ENCODE peak calls at places on chromosomes 16 and 17, in eight cellular contexts. A is tibial nerve, P is uterus, O is HCT116, C is H54, H is heart left ventricle, F is H1, M is stomach. Q is an unnamed sample.

GRCh38 chr16:56606688-56607618 is 1.4 kb upstream of the MT2A start:
- DNase-seq in M (peak; percentile 62), C (peak; percentile 80), A (peak; percentile 82), F (no peak), H (peak; percentile 76), O (peak; percentile 75), P (peak; percentile 80), Q (no peak)

GRCh38 chr17:43967251-43967875 is 13.6 kb upstream of the PYY start:
- DNase-seq in H (no peak), F (no peak), M (no peak), P (no peak), O (no peak), C (no peak), A (no peak), Q (no peak)

GRCh38 chr17:19004601-19005441 is at the start of gene FAM83G:
- DNase-seq in M (peak; percentile 89), F (peak; percentile 85), C (peak; percentile 91), P (peak; percentile 77), A (peak; percentile 46), O (peak; percentile 51), H (peak; percentile 78), Q (peak; percentile 87)

GRCh38 chr17:7391307-7391706 is 3.0 kb downstream of the PLSCR3 start:
- DNase-seq in H (no peak), O (no peak), C (no peak), F (no peak), P (no peak), A (no peak), M (no peak), Q (no peak)

GRCh38 chr17:62718420-62718819 is 89.7 kb downstream of the MARCHF10 start:
- DNase-seq in P (no peak), H (no peak), M (no peak), C (no peak), A (no peak), O (no peak), F (no peak), Q (no peak)

GRCh38 chr16:23940111-23940510 is 104.3 kb downstream of the PRKCB start:
- DNase-seq in O (no peak), M (no peak), P (no peak), H (no peak), F (no peak), A (no peak), C (no peak), Q (no peak)

GRCh38 chr17:74332763-74333220 is 6.8 kb downstream of the KIF19 start:
- DNase-seq in O (no peak), M (no peak), F (no peak), A (no peak), H (no peak), P (no peak), C (no peak), Q (no peak)

GRCh38 chr17:79942591-79943353 is 92.9 kb downstream of the TBC1D16 start:
- DNase-seq in H (peak; percentile 62), C (peak; percentile 60), M (no peak), P (peak; percentile 55), O (no peak), A (no peak), F (no peak), Q (no peak)

GRCh38 chr17:46783031-46783593 is 35.4 kb downstream of the WNT3 start:
- DNase-seq in A (no peak), C (no peak), M (peak; percentile 76), H (no peak), F (no peak), P (no peak), O (no peak), Q (no peak)

GRCh38 chr17:69460963-69461922 is 46.7 kb downstream of the MAP2K6 start:
- DNase-seq in A (no peak), O (no peak), P (peak; percentile 30), H (no peak), F (no peak), M (no peak), C (no peak), Q (no peak)

GRCh38 chr16:1069154-1069553 is 3.4 kb upstream of the SSTR5 start:
- DNase-seq in O (no peak), F (no peak), A (no peak), C (no peak), M (no peak), H (no peak), P (no peak), Q (no peak)

GRCh38 chr17:75832652-75833400 is 11.4 kb downstream of the UNC13D start:
- DNase-seq in H (no peak), P (no peak), C (no peak), O (no peak), F (peak; percentile 81), A (no peak), M (no peak), Q (no peak)

GRCh38 chr17:74380959-74381808 is 13.9 kb downstream of the GPR142 start:
- DNase-seq in P (no peak), M (no peak), O (no peak), H (peak; percentile 7), A (no peak), F (no peak), C (no peak), Q (no peak)

GRCh38 chr16:58733671-58734458 is at the start of gene GOT2:
- DNase-seq in A (peak; percentile 61), F (peak; percentile 93), P (peak; percentile 82), O (peak; percentile 73), H (peak; percentile 92), M (peak; percentile 83), C (peak; percentile 90), Q (peak; percentile 73)
- TF ChIP-seq POLR2A in A (no peak), F (peak; percentile 81), P (peak; percentile 37), O (peak; percentile 70), H (no peak), M (no peak), C (peak; percentile 78), Q (peak; percentile 77)

GRCh38 chr16:81650982-81651562 is 128.0 kb upstream of the PLCG2 start:
- DNase-seq in H (peak; percentile 81), M (peak; percentile 50), P (peak; percentile 79), F (peak; percentile 71), A (peak; percentile 61), C (no peak), O (no peak), Q (no peak)
- TF ChIP-seq POLR2A in H (no peak), M (no peak), P (peak; percentile 54), F (no peak), A (peak; percentile 49), C (no peak), O (no peak), Q (no peak)

GRCh38 chr16:89828199-89828869 is at the start of gene SPIRE2:
- DNase-seq in P (peak; percentile 70), C (peak; percentile 65), O (no peak), F (peak; percentile 88), M (peak; percentile 75), A (peak; percentile 38), H (peak; percentile 85), Q (peak; percentile 62)
- TF ChIP-seq POLR2A in P (peak; percentile 15), C (peak; percentile 68), O (peak; percentile 44), F (no peak), M (no peak), A (no peak), H (no peak), Q (no peak)

GRCh38 chr16:50684823-50685455 is 3.8 kb upstream of the SNX20 start:
- DNase-seq in M (no peak), P (no peak), F (no peak), H (no peak), C (no peak), A (no peak), O (no peak), Q (no peak)
- TF ChIP-seq POLR2A in M (no peak), P (no peak), F (no peak), H (no peak), C (no peak), A (no peak), O (no peak), Q (peak; percentile 18)

GRCh38 chr17:51120739-51121619 is at the start of gene SPAG9:
- DNase-seq in H (peak; percentile 98), C (peak; percentile 98), M (peak; percentile 95), P (peak; percentile 94), O (peak; percentile 95), F (peak; percentile 92), A (peak; percentile 94), Q (peak; percentile 85)

GRCh38 chr17:51119415-51120356 is 982 bp downstream of the SPAG9 start:
- DNase-seq in M (peak; percentile 44), P (peak; percentile 46), F (peak; percentile 71), H (peak; percentile 77), A (peak; percentile 32), C (peak; percentile 55), O (peak; percentile 38), Q (no peak)

GRCh38 chr17:51120357-51120738 is 320 bp downstream of the SPAG9 start:
- DNase-seq in C (peak; percentile 47), M (peak; percentile 59), P (no peak), A (peak; percentile 25), F (no peak), O (no peak), H (no peak), Q (peak; percentile 52)

GRCh38 chr17:51124641-51125503 is 4.2 kb upstream of the SPAG9 start:
- DNase-seq in F (no peak), M (no peak), A (no peak), C (no peak), P (no peak), H (no peak), O (no peak), Q (no peak)

GRCh38 chr17:51121620-51122472 is 1.2 kb upstream of the SPAG9 start:
- DNase-seq in O (peak; percentile 100), F (peak; percentile 64), M (peak; percentile 91), A (peak; percentile 86), C (peak; percentile 98), H (peak; percentile 89), P (peak; percentile 79), Q (peak; percentile 41)
- TF ChIP-seq POLR2A in O (peak; percentile 79), F (peak; percentile 69), M (peak; percentile 97), A (peak; percentile 75), C (peak; percentile 53), H (no peak), P (peak; percentile 78), Q (peak; percentile 76)